ENCODE peak calls at places on chromosomes 12 and 14, in ten cellular contexts. X is suprapubic skin, A is A549, H is ovary, R is stomach, S is K562, V is esophagus muscularis mucosa, O is sigmoid colon, N is HepG2, P is transverse colon. I is an unnamed sample. For H3K4me1, the result is how much of the 10 kb centered on the place peaks cover.

GRCh38 chr12:82383930-82384513 is 25.7 kb downstream of the METTL25 start:
- DNase-seq in X (no peak), A (no peak), H (no peak), R (no peak), S (no peak), V (no peak), O (no peak), N (no peak), P (no peak), I (no peak)

GRCh38 chr12:92735131-92735721 is 32.4 kb downstream of the PLEKHG7 start:
- DNase-seq in X (no peak), A (no peak), H (no peak), R (no peak), S (no peak), V (peak), O (no peak), N (no peak), P (no peak), I (no peak)

GRCh38 chr12:27780612-27781408 is 774 bp upstream of the MANSC4 start:
- DNase-seq in X (no peak), A (peak), H (no peak), R (peak), S (peak), V (no peak), O (peak), N (peak), P (peak), I (peak)

GRCh38 chr14:38578278-38578681 is 322.4 kb upstream of the CLEC14A start:
- DNase-seq in X (no peak), A (no peak), H (no peak), R (no peak), S (no peak), V (no peak), O (no peak), N (no peak), P (no peak), I (no peak)

GRCh38 chr14:103169954-103170353 is 46.7 kb downstream of the TNFAIP2 start:
- DNase-seq in X (no peak), A (no peak), H (no peak), R (no peak), S (no peak), V (no peak), O (no peak), N (no peak), P (no peak), I (no peak)

GRCh38 chr14:88516742-88517418 is 37.9 kb downstream of the PTPN21 start:
- DNase-seq in X (no peak), A (no peak), H (no peak), R (no peak), S (no peak), V (no peak), O (no peak), N (peak), P (peak), I (no peak)

GRCh38 chr12:116766746-116767145 is 28.6 kb downstream of the RNFT2 start:
- DNase-seq in X (no peak), A (no peak), H (no peak), R (no peak), S (no peak), V (no peak), O (no peak), N (no peak), P (no peak), I (no peak)

GRCh38 chr12:6316921-6317692 is 6.6 kb downstream of the PLEKHG6 start:
- DNase-seq in X (no peak), A (no peak), H (no peak), R (no peak), S (peak), V (no peak), O (no peak), N (no peak), P (no peak), I (no peak)

GRCh38 chr14:32584079-32584478 is 255.0 kb downstream of the AKAP6 start:
- DNase-seq in X (no peak), A (no peak), H (no peak), R (no peak), S (no peak), V (no peak), O (no peak), N (no peak), P (no peak), I (no peak)

GRCh38 chr12:102950950-102951490 is 6.5 kb upstream of the ASCL1 start:
- DNase-seq in X (no peak), A (no peak), H (no peak), R (no peak), S (no peak), V (peak), O (no peak), N (no peak), P (no peak), I (no peak)

GRCh38 chr14:68458840-68459469 is 333.9 kb downstream of the ZFP36L1 start:
- DNase-seq in X (no peak), A (peak), H (no peak), R (peak), S (no peak), V (no peak), O (peak), N (peak), P (peak), I (no peak)

GRCh38 chr14:68133856-68134255 is 314.3 kb downstream of the RAD51B start:
- DNase-seq in X (no peak), A (no peak), H (no peak), R (no peak), S (no peak), V (no peak), O (no peak), N (no peak), P (no peak), I (no peak)

GRCh38 chr12:14263742-14264141 is 101.7 kb upstream of the ATF7IP start:
- DNase-seq in X (no peak), A (no peak), H (no peak), R (no peak), S (no peak), V (no peak), O (no peak), N (peak), P (no peak), I (no peak)

GRCh38 chr12:98725481-98726247 is 80.6 kb downstream of the APAF1 start:
- DNase-seq in X (no peak), A (no peak), H (peak), R (no peak), S (peak), V (no peak), O (no peak), N (peak), P (no peak), I (no peak)

DNA sequence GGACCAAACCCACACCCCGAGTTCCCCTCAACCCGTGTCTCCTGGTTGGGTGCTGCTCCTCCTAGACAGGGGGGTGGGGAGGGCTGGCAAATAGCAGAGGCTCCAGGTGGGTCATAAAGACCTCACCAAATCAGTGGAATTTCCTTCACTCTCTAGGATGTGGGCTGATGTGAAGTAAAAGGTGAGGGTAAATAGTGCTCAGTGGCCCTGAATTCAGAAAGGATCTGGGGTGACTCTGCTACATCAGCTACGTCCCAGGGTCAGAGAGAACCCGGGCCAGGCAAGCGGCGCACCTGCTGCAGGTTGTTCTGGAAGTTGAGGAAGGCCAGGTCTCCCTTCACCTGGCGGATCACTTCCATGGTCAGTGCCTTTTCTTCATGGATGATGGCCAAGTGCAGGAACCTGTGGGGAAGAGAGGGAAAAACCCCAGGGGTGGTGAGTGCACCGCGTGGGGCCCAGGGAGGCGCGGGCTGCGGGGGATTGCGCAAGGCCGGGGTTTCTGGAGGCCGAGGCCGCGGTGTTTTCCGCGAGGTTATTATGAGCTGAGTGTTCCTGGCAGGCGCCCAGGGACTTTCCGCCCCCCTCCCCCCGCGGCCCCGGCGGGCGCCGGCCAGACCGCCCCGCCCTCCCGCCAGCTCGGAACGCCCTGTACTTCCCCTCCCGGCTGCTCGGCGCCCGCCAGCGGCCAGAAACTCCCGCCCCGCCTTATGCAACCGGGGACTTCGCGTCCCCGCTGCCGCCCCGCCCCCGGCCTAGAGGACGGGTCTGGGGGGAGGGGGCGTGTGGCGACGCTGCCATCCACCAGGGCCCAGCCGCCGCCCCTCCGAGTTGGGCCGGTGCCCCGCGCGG is 928 bp downstream of the NFKBIA start:
- DNase-seq in X (peak), A (peak), H (peak), R (peak), S (peak), V (peak), O (peak), N (peak), P (peak), I (peak)
- TF ChIP-seq POLR2A in X (peak), A (no peak), H (peak), R (peak), S (no peak), V (no peak), O (peak), N (peak), P (peak), I (peak)

GRCh38 chr12:1777798-1778197 is 42.6 kb upstream of the LRTM2 start:
- DNase-seq in X (no peak), A (no peak), H (no peak), R (no peak), S (no peak), V (no peak), O (no peak), N (no peak), P (no peak), I (no peak)
- H3K4me1 ChIP-seq in X (under half), A (under half), H (under half), R (under half), S (under half), V (half or more), O (under half), N (under half), P (under half), I (under half)

GRCh38 chr14:99436247-99437180 is 44.1 kb downstream of the SETD3 start:
- DNase-seq in X (no peak), A (no peak), H (no peak), R (no peak), S (no peak), V (no peak), O (no peak), N (no peak), P (no peak), I (peak)
- TF ChIP-seq EP300 in X (no peak), A (no peak), H (no peak), R (no peak), S (no peak), V (no peak), O (no peak), N (no peak), P (no peak), I (no peak)

GRCh38 chr12:1881936-1882335 is 36.5 kb downstream of the CACNA2D4 start:
- DNase-seq in X (no peak), A (no peak), H (no peak), R (no peak), S (no peak), V (peak), O (no peak), N (no peak), P (no peak), I (no peak)

GRCh38 chr12:1880153-1880845 is 38.2 kb downstream of the CACNA2D4 start:
- DNase-seq in X (no peak), A (no peak), H (no peak), R (no peak), S (no peak), V (peak), O (no peak), N (no peak), P (no peak), I (no peak)

GRCh38 chr12:1881301-1881700 is 37.2 kb downstream of the CACNA2D4 start:
- DNase-seq in X (no peak), A (no peak), H (no peak), R (no peak), S (no peak), V (peak), O (no peak), N (no peak), P (no peak), I (no peak)

GRCh38 chr12:1879633-1880032 is 38.8 kb downstream of the CACNA2D4 start:
- DNase-seq in X (no peak), A (no peak), H (no peak), R (no peak), S (no peak), V (peak), O (no peak), N (no peak), P (no peak), I (no peak)

GRCh38 chr12:1880876-1881275 is 37.6 kb downstream of the CACNA2D4 start:
- DNase-seq in X (no peak), A (no peak), H (no peak), R (no peak), S (no peak), V (peak), O (no peak), N (no peak), P (no peak), I (no peak)
- TF ChIP-seq POLR2A in X (no peak), A (no peak), H (no peak), R (no peak), S (no peak), V (no peak), O (no peak), N (no peak), P (no peak), I (no peak)

GRCh38 chr14:105387530-105387922 is 10.8 kb upstream of the TEX22 start:
- DNase-seq in X (no peak), A (no peak), H (no peak), R (no peak), S (no peak), V (no peak), O (no peak), N (no peak), P (no peak), I (no peak)

GRCh38 chr14:105385322-105385637 is 13.1 kb upstream of the TEX22 start:
- DNase-seq in X (no peak), A (no peak), H (no peak), R (no peak), S (no peak), V (no peak), O (no peak), N (no peak), P (no peak), I (peak)

GRCh38 chr14:105384605-105385321 is 13.6 kb upstream of the TEX22 start:
- DNase-seq in X (no peak), A (no peak), H (peak), R (no peak), S (no peak), V (no peak), O (no peak), N (no peak), P (no peak), I (peak)

GRCh38 chr14:105386581-105387529 is 11.5 kb upstream of the TEX22 start:
- DNase-seq in X (no peak), A (no peak), H (peak), R (no peak), S (no peak), V (no peak), O (no peak), N (no peak), P (no peak), I (peak)

GRCh38 chr14:105385698-105386365 is 12.5 kb upstream of the TEX22 start:
- DNase-seq in X (peak), A (no peak), H (no peak), R (no peak), S (no peak), V (no peak), O (no peak), N (no peak), P (no peak), I (peak)
- H3K4me1 ChIP-seq in X (under half), A (under half), H (under half), R (under half), S (under half), V (under half), O (under half), N (under half), P (under half), I (under half)

GRCh38 chr12:122309564-122310121 is 43.3 kb upstream of the VPS33A start:
- DNase-seq in X (no peak), A (no peak), H (no peak), R (no peak), S (no peak), V (no peak), O (no peak), N (no peak), P (no peak), I (no peak)
- TF ChIP-seq EP300 in X (no peak), A (no peak), H (no peak), R (no peak), S (no peak), V (no peak), O (no peak), N (no peak), P (no peak), I (no peak)

DNA sequence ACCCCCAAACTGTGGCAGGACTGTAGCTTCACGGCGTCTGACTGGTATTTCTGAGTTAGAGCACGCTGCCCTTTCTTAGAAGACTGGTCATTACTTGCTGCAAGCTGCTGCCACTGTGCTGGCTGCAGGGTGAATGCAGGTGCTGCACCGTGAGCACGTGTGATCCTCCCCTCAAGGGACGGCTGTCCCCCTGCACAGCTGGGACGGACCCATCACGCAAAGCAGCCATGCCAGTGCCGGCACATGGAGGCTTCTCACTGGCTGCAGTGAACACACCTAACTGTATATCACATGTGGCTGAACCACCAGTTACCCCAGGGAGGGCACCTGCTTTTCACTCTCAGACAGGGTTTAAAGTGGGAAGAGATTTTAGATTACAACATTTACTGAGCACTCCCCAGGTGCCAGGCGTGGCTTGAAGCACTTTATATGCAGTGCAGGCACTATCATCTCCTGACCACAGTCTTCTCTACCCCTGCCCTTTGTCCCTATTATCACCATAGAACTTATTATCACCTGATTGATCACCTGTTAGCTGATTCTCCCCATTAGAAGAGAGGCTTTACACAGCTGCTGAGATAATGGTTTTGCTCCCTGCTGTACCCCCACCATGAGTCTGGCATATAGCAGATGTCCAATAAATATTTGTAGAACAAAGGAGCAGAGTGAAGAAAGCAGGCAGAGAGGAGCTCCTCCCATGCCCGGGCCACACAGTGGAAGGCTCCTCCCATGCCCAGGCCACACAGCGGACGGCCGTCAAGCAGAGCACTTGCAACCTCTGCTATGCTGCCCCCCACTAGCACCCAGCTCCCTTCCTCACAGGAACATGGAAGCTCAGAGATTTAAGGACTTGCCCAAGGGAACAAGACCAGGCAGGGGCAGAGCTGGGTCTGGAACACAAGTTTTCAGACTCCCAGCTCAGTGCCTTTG is 25.9 kb downstream of the SLC25A47 start:
- DNase-seq in X (peak), A (no peak), H (no peak), R (no peak), S (no peak), V (no peak), O (no peak), N (no peak), P (no peak), I (no peak)
- TF ChIP-seq POLR2A in X (no peak), A (no peak), H (no peak), R (no peak), S (no peak), V (no peak), O (no peak), N (no peak), P (no peak), I (no peak)

GRCh38 chr12:124504273-124505000 is 63.0 kb downstream of the NCOR2 start:
- DNase-seq in X (no peak), A (no peak), H (no peak), R (no peak), S (no peak), V (no peak), O (no peak), N (no peak), P (no peak), I (no peak)
- H3K4me1 ChIP-seq in X (half or more), A (under half), H (under half), R (half or more), S (under half), V (half or more), O (half or more), N (under half), P (half or more), I (half or more)

GRCh38 chr14:75928587-75929230 is 53.1 kb downstream of the TGFB3 start:
- DNase-seq in X (no peak), A (no peak), H (no peak), R (no peak), S (no peak), V (no peak), O (no peak), N (no peak), P (no peak), I (no peak)
- TF ChIP-seq EP300 in X (no peak), A (no peak), H (no peak), R (no peak), S (no peak), V (no peak), O (no peak), N (no peak), P (no peak), I (no peak)

GRCh38 chr14:75150150-75150549 is 23.3 kb upstream of the NEK9 start:
- DNase-seq in X (no peak), A (no peak), H (no peak), R (no peak), S (no peak), V (no peak), O (no peak), N (no peak), P (no peak), I (no peak)
- TF ChIP-seq POLR2A in X (no peak), A (no peak), H (no peak), R (no peak), S (no peak), V (no peak), O (no peak), N (no peak), P (no peak), I (no peak)